ENCODE peak calls at places on chromosomes 12 and 14, in ten cellular contexts. One of them, this sample, is unnamed.

GRCh38 chr14:53613404-53614253 is 343.0 kb downstream of the BMP4 start:
- DNase-seq in lower lobe of right lung: no peak
- DNase-seq in upper lobe of right lung: no peak
- DNase-seq in neural progenitor cell: peak; percentile 78
- DNase-seq in heart right ventricle: no peak
- DNase-seq in aorta: no peak
- DNase-seq in naive thymus-derived CD4-positive, alpha-beta T cell: no peak
- DNase-seq in PC-3: peak; percentile 92
- DNase-seq in SK-N-SH: no peak
- DNase-seq in heart left ventricle: no peak
- DNase-seq in this sample: no peak

GRCh38 chr14:77071938-77072388 is 26.1 kb upstream of the CIPC start:
- DNase-seq in lower lobe of right lung: no peak
- DNase-seq in upper lobe of right lung: peak; percentile 25
- DNase-seq in neural progenitor cell: no peak
- DNase-seq in heart right ventricle: no peak
- DNase-seq in aorta: no peak
- DNase-seq in naive thymus-derived CD4-positive, alpha-beta T cell: no peak
- DNase-seq in PC-3: peak; percentile 96
- DNase-seq in SK-N-SH: no peak
- DNase-seq in heart left ventricle: no peak
- DNase-seq in this sample: no peak

GRCh38 chr12:106119301-106119700 is 19.5 kb downstream of the NUAK1 start:
- DNase-seq in lower lobe of right lung: no peak
- DNase-seq in upper lobe of right lung: no peak
- DNase-seq in neural progenitor cell: no peak
- DNase-seq in heart right ventricle: no peak
- DNase-seq in aorta: no peak
- DNase-seq in naive thymus-derived CD4-positive, alpha-beta T cell: no peak
- DNase-seq in PC-3: no peak
- DNase-seq in SK-N-SH: no peak
- DNase-seq in heart left ventricle: peak; percentile 3
- DNase-seq in this sample: no peak

GRCh38 chr12:91003737-91004136 is 1.0 kb downstream of the EPYC start:
- DNase-seq in lower lobe of right lung: no peak
- DNase-seq in upper lobe of right lung: no peak
- DNase-seq in neural progenitor cell: no peak
- DNase-seq in heart right ventricle: no peak
- DNase-seq in aorta: no peak
- DNase-seq in naive thymus-derived CD4-positive, alpha-beta T cell: no peak
- DNase-seq in PC-3: no peak
- DNase-seq in SK-N-SH: no peak
- DNase-seq in heart left ventricle: no peak
- DNase-seq in this sample: no peak

GRCh38 chr12:77493311-77493710 is 337.4 kb upstream of the NAV3 start:
- DNase-seq in lower lobe of right lung: no peak
- DNase-seq in upper lobe of right lung: no peak
- DNase-seq in neural progenitor cell: no peak
- DNase-seq in heart right ventricle: peak; percentile 12
- DNase-seq in aorta: no peak
- DNase-seq in naive thymus-derived CD4-positive, alpha-beta T cell: no peak
- DNase-seq in PC-3: no peak
- DNase-seq in SK-N-SH: no peak
- DNase-seq in heart left ventricle: peak; percentile 31
- DNase-seq in this sample: no peak

GRCh38 chr12:4285070-4285469 is 11.5 kb downstream of the CCND2 start:
- DNase-seq in lower lobe of right lung: no peak
- DNase-seq in upper lobe of right lung: no peak
- DNase-seq in neural progenitor cell: no peak
- DNase-seq in heart right ventricle: no peak
- DNase-seq in aorta: no peak
- DNase-seq in naive thymus-derived CD4-positive, alpha-beta T cell: no peak
- DNase-seq in PC-3: no peak
- DNase-seq in SK-N-SH: no peak
- DNase-seq in heart left ventricle: no peak
- DNase-seq in this sample: no peak

GRCh38 chr14:91246051-91246852 is 1.7 kb upstream of the GPR68 start:
- DNase-seq in lower lobe of right lung: peak; percentile 14
- DNase-seq in upper lobe of right lung: no peak
- DNase-seq in neural progenitor cell: no peak
- DNase-seq in heart right ventricle: no peak
- DNase-seq in aorta: no peak
- DNase-seq in naive thymus-derived CD4-positive, alpha-beta T cell: peak; percentile 94
- DNase-seq in PC-3: no peak
- DNase-seq in SK-N-SH: no peak
- DNase-seq in heart left ventricle: no peak
- DNase-seq in this sample: no peak

GRCh38 chr12:2312156-2312555 is 259.4 kb downstream of the CACNA1C start:
- DNase-seq in lower lobe of right lung: no peak
- DNase-seq in upper lobe of right lung: no peak
- DNase-seq in neural progenitor cell: no peak
- DNase-seq in heart right ventricle: no peak
- DNase-seq in aorta: no peak
- DNase-seq in naive thymus-derived CD4-positive, alpha-beta T cell: no peak
- DNase-seq in PC-3: no peak
- DNase-seq in SK-N-SH: no peak
- DNase-seq in heart left ventricle: no peak
- DNase-seq in this sample: no peak

GRCh38 chr12:11771895-11772502 is 122.5 kb downstream of the ETV6 start:
- DNase-seq in lower lobe of right lung: no peak
- DNase-seq in upper lobe of right lung: no peak
- DNase-seq in neural progenitor cell: no peak
- DNase-seq in heart right ventricle: no peak
- DNase-seq in aorta: no peak
- DNase-seq in naive thymus-derived CD4-positive, alpha-beta T cell: no peak
- DNase-seq in PC-3: peak; percentile 14
- DNase-seq in SK-N-SH: no peak
- DNase-seq in heart left ventricle: no peak
- DNase-seq in this sample: no peak

GRCh38 chr12:11777962-11778361 is 128.5 kb downstream of the ETV6 start:
- DNase-seq in lower lobe of right lung: no peak
- DNase-seq in upper lobe of right lung: no peak
- DNase-seq in neural progenitor cell: no peak
- DNase-seq in heart right ventricle: no peak
- DNase-seq in aorta: no peak
- DNase-seq in naive thymus-derived CD4-positive, alpha-beta T cell: no peak
- DNase-seq in PC-3: no peak
- DNase-seq in SK-N-SH: no peak
- DNase-seq in heart left ventricle: no peak
- DNase-seq in this sample: no peak

GRCh38 chr12:11771356-11771755 is 121.9 kb downstream of the ETV6 start:
- DNase-seq in lower lobe of right lung: no peak
- DNase-seq in upper lobe of right lung: no peak
- DNase-seq in neural progenitor cell: no peak
- DNase-seq in heart right ventricle: no peak
- DNase-seq in aorta: no peak
- DNase-seq in naive thymus-derived CD4-positive, alpha-beta T cell: no peak
- DNase-seq in PC-3: no peak
- DNase-seq in SK-N-SH: no peak
- DNase-seq in heart left ventricle: no peak
- DNase-seq in this sample: no peak

GRCh38 chr12:11769723-11770514 is 120.4 kb downstream of the ETV6 start:
- DNase-seq in lower lobe of right lung: no peak
- DNase-seq in upper lobe of right lung: no peak
- DNase-seq in neural progenitor cell: no peak
- DNase-seq in heart right ventricle: no peak
- DNase-seq in aorta: no peak
- DNase-seq in naive thymus-derived CD4-positive, alpha-beta T cell: no peak
- DNase-seq in PC-3: no peak
- DNase-seq in SK-N-SH: no peak
- DNase-seq in heart left ventricle: no peak
- DNase-seq in this sample: no peak

GRCh38 chr12:11773889-11774677 is 124.6 kb downstream of the ETV6 start:
- DNase-seq in lower lobe of right lung: peak; percentile 65
- DNase-seq in upper lobe of right lung: peak; percentile 67
- DNase-seq in neural progenitor cell: no peak
- DNase-seq in heart right ventricle: no peak
- DNase-seq in aorta: no peak
- DNase-seq in naive thymus-derived CD4-positive, alpha-beta T cell: no peak
- DNase-seq in PC-3: no peak
- DNase-seq in SK-N-SH: no peak
- DNase-seq in heart left ventricle: peak; percentile 35
- DNase-seq in this sample: no peak
- H3K4me3 ChIP-seq in lower lobe of right lung: no peak overlapping the region
- H3K4me3 ChIP-seq in upper lobe of right lung: no peak overlapping the region
- H3K4me3 ChIP-seq in neural progenitor cell: no peak overlapping the region
- H3K4me3 ChIP-seq in heart right ventricle: no peak overlapping the region
- H3K4me3 ChIP-seq in aorta: no peak overlapping the region
- H3K4me3 ChIP-seq in naive thymus-derived CD4-positive, alpha-beta T cell: no peak overlapping the region
- H3K4me3 ChIP-seq in PC-3: no peak overlapping the region
- H3K4me3 ChIP-seq in SK-N-SH: no peak overlapping the region
- H3K4me3 ChIP-seq in heart left ventricle: no peak overlapping the region
- H3K4me3 ChIP-seq in this sample: no peak overlapping the region

GRCh38 chr14:23437142-23438129 is 2.0 kb upstream of the MYH7 start:
- DNase-seq in lower lobe of right lung: no peak
- DNase-seq in upper lobe of right lung: no peak
- DNase-seq in neural progenitor cell: no peak
- DNase-seq in heart right ventricle: peak; percentile 2
- DNase-seq in aorta: no peak
- DNase-seq in naive thymus-derived CD4-positive, alpha-beta T cell: no peak
- DNase-seq in PC-3: no peak
- DNase-seq in SK-N-SH: no peak
- DNase-seq in heart left ventricle: no peak
- DNase-seq in this sample: no peak

GRCh38 chr14:23434488-23435219 is 806 bp downstream of the MYH7 start:
- DNase-seq in lower lobe of right lung: no peak
- DNase-seq in upper lobe of right lung: no peak
- DNase-seq in neural progenitor cell: no peak
- DNase-seq in heart right ventricle: peak; percentile 3
- DNase-seq in aorta: no peak
- DNase-seq in naive thymus-derived CD4-positive, alpha-beta T cell: no peak
- DNase-seq in PC-3: no peak
- DNase-seq in SK-N-SH: no peak
- DNase-seq in heart left ventricle: no peak
- DNase-seq in this sample: no peak

GRCh38 chr14:23435540-23436326 is at the start of gene MYH7:
- DNase-seq in lower lobe of right lung: no peak
- DNase-seq in upper lobe of right lung: no peak
- DNase-seq in neural progenitor cell: peak; percentile 39
- DNase-seq in heart right ventricle: peak; percentile 77
- DNase-seq in aorta: no peak
- DNase-seq in naive thymus-derived CD4-positive, alpha-beta T cell: no peak
- DNase-seq in PC-3: no peak
- DNase-seq in SK-N-SH: no peak
- DNase-seq in heart left ventricle: peak; percentile 86
- DNase-seq in this sample: no peak

GRCh38 chr14:23438130-23438893 is 2.9 kb upstream of the MYH7 start:
- DNase-seq in lower lobe of right lung: no peak
- DNase-seq in upper lobe of right lung: no peak
- DNase-seq in neural progenitor cell: peak; percentile 78
- DNase-seq in heart right ventricle: peak; percentile 85
- DNase-seq in aorta: no peak
- DNase-seq in naive thymus-derived CD4-positive, alpha-beta T cell: no peak
- DNase-seq in PC-3: no peak
- DNase-seq in SK-N-SH: no peak
- DNase-seq in heart left ventricle: peak; percentile 89
- DNase-seq in this sample: no peak

DNA sequence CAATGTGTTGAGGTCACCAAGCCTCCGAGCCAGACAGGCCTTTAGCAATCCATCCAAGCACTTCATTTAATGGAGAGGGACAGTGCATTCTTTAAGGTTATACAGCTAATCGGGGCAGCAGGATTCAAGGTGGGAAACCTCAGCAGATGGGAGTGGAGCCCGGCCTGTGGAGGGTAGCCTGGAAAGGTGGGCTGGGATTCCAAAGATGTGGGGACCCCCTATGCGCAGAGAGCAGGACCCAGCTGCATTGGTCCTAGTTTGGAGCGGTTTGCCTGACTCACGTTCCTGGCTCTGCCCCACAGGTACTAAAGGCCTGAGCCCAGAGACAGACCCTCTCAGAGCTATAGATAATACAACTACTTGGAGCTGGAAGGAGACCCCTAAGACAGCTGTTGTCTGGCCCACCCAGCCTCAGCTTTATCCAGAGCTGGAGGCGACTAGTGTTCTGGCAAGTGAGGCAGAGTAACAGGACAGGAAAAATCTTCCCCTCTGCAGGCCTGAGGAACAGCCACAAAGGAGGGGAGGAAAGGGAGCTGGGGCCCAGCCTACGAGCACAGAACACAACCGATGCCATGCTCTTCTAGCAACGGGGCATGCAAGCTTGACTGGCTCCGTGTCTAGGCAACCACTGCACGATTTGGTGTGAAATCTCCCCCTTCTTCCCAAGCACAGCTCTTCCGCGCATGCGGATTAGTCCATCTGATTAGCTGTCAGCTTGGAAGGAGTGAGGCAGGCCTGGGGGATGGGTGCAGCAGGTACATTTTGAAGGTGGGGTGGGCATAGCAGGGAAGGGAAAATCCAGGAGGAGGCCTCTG is 1.1 kb upstream of the MYH7 start:
- DNase-seq in lower lobe of right lung: no peak
- DNase-seq in upper lobe of right lung: no peak
- DNase-seq in neural progenitor cell: peak; percentile 67
- DNase-seq in heart right ventricle: peak; percentile 29
- DNase-seq in aorta: no peak
- DNase-seq in naive thymus-derived CD4-positive, alpha-beta T cell: no peak
- DNase-seq in PC-3: no peak
- DNase-seq in SK-N-SH: no peak
- DNase-seq in heart left ventricle: no peak
- DNase-seq in this sample: no peak
- H3K4me1 ChIP-seq in lower lobe of right lung: no peaks in the 10 kb centered on the region
- H3K4me1 ChIP-seq in upper lobe of right lung: no peaks in the 10 kb centered on the region
- H3K4me1 ChIP-seq in neural progenitor cell: peaks cover 46% of the 10 kb centered on the region
- H3K4me1 ChIP-seq in heart right ventricle: peaks cover 49% of the 10 kb centered on the region
- H3K4me1 ChIP-seq in aorta: no peaks in the 10 kb centered on the region
- H3K4me1 ChIP-seq in naive thymus-derived CD4-positive, alpha-beta T cell: no peaks in the 10 kb centered on the region
- H3K4me1 ChIP-seq in PC-3: no peaks in the 10 kb centered on the region
- H3K4me1 ChIP-seq in SK-N-SH: no peaks in the 10 kb centered on the region
- H3K4me1 ChIP-seq in heart left ventricle: peaks cover 40% of the 10 kb centered on the region
- H3K4me1 ChIP-seq in this sample: no peaks in the 10 kb centered on the region

DNA sequence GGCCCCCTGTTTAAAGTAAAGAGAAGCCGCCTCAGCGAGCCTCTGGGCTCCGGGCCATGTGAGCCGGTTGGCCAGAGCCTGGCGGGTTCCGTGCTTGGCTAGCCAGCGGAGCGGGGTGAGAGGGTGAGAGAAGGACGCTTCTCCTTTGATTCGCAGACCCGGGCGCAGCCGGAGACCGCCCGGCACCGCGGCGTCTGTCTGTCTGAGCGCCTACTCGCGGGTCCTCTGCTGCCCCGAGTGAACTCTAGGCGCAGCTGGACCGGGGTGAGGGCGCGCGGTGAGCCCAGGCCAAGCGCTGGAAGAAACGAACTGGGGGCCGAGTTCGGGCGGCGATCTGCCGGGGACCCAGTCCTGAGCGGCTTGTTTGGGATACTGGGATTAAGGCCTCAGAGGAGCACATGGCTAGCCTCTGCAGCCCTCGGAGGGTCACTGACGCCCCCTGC is 41.4 kb upstream of the TBX5 start:
- DNase-seq in lower lobe of right lung: no peak
- DNase-seq in upper lobe of right lung: no peak
- DNase-seq in neural progenitor cell: peak; percentile 58
- DNase-seq in heart right ventricle: no peak
- DNase-seq in aorta: no peak
- DNase-seq in naive thymus-derived CD4-positive, alpha-beta T cell: no peak
- DNase-seq in PC-3: no peak
- DNase-seq in SK-N-SH: no peak
- DNase-seq in heart left ventricle: no peak
- DNase-seq in this sample: peak; percentile 61
- H3K27me3 ChIP-seq in lower lobe of right lung: peaks cover 76% of the 10 kb centered on the region
- H3K27me3 ChIP-seq in upper lobe of right lung: peaks cover 92% of the 10 kb centered on the region
- H3K27me3 ChIP-seq in neural progenitor cell: peaks cover 100% of the 10 kb centered on the region
- H3K27me3 ChIP-seq in heart right ventricle: peaks cover 41% of the 10 kb centered on the region
- H3K27me3 ChIP-seq in aorta: no peaks in the 10 kb centered on the region
- H3K27me3 ChIP-seq in naive thymus-derived CD4-positive, alpha-beta T cell: peaks cover 3% of the 10 kb centered on the region
- H3K27me3 ChIP-seq in PC-3: peaks cover 99% of the 10 kb centered on the region
- H3K27me3 ChIP-seq in SK-N-SH: peaks cover 55% of the 10 kb centered on the region
- H3K27me3 ChIP-seq in heart left ventricle: peaks cover 17% of the 10 kb centered on the region
- H3K27me3 ChIP-seq in this sample: no peaks in the 10 kb centered on the region

GRCh38 chr14:52046376-52046917 is 22.4 kb downstream of the NID2 start:
- DNase-seq in lower lobe of right lung: no peak
- DNase-seq in upper lobe of right lung: no peak
- DNase-seq in neural progenitor cell: no peak
- DNase-seq in heart right ventricle: no peak
- DNase-seq in aorta: no peak
- DNase-seq in naive thymus-derived CD4-positive, alpha-beta T cell: no peak
- DNase-seq in PC-3: no peak
- DNase-seq in SK-N-SH: no peak
- DNase-seq in heart left ventricle: no peak
- DNase-seq in this sample: no peak
- H3K4me3 ChIP-seq in lower lobe of right lung: no peak overlapping the region
- H3K4me3 ChIP-seq in upper lobe of right lung: no peak overlapping the region
- H3K4me3 ChIP-seq in neural progenitor cell: no peak overlapping the region
- H3K4me3 ChIP-seq in heart right ventricle: no peak overlapping the region
- H3K4me3 ChIP-seq in aorta: no peak overlapping the region
- H3K4me3 ChIP-seq in naive thymus-derived CD4-positive, alpha-beta T cell: no peak overlapping the region
- H3K4me3 ChIP-seq in PC-3: no peak overlapping the region
- H3K4me3 ChIP-seq in SK-N-SH: no peak overlapping the region
- H3K4me3 ChIP-seq in heart left ventricle: no peak overlapping the region
- H3K4me3 ChIP-seq in this sample: no peak overlapping the region

This sample was measured in HAP-1.